ENCODE peak calls at places on chromosomes 3 and 15, in four cellular contexts. D is HCT116, G is mammary epithelial cell, W is fibroblast of lung. M is an unnamed sample. For H3K79me2, the result is how much of the 10 kb centered on the place peaks cover.

GRCh38 chr15:60649845-60650548 is 171.1 kb upstream of the ICE2 start:
- DNase-seq in D (no peak), G (peak), W (peak), M (no peak)

GRCh38 chr15:40282870-40283614 is at the start of gene ANKRD63:
- DNase-seq in D (no peak), G (no peak), W (no peak), M (no peak)

GRCh38 chr15:62770752-62771151 is 271.8 kb upstream of the TPM1 start:
- DNase-seq in D (peak), G (peak), W (peak), M (peak)

GRCh38 chr3:41997702-41998551 is 36.0 kb upstream of the ULK4 start:
- DNase-seq in D (no peak), G (no peak), W (no peak), M (no peak)

GRCh38 chr3:157226173-157226847 is 66.4 kb upstream of the CCNL1 start:
- DNase-seq in D (no peak), G (no peak), W (peak), M (peak)

GRCh38 chr3:31696815-31697548 is 164.3 kb downstream of the STT3B start:
- DNase-seq in D (no peak), G (peak), W (no peak), M (no peak)

GRCh38 chr15:39127151-39127815 is 453.6 kb upstream of the THBS1 start:
- DNase-seq in D (no peak), G (no peak), W (peak), M (peak)

GRCh38 chr3:99532246-99532645 is 106.1 kb upstream of the COL8A1 start:
- DNase-seq in D (peak), G (peak), W (peak), M (peak)

GRCh38 chr3:169295126-169295525 is 368.4 kb downstream of the MECOM start:
- DNase-seq in D (peak), G (no peak), W (peak), M (no peak)
- TF ChIP-seq CTCF in D (peak), G (peak), W (peak), M (peak)

GRCh38 chr15:31372635-31373091 is 46.0 kb downstream of the KLF13 start:
- DNase-seq in D (no peak), G (peak), W (peak), M (peak)
- H3K79me2 ChIP-seq in D (under half), G (half or more), W (under half), M (under half)

DNA sequence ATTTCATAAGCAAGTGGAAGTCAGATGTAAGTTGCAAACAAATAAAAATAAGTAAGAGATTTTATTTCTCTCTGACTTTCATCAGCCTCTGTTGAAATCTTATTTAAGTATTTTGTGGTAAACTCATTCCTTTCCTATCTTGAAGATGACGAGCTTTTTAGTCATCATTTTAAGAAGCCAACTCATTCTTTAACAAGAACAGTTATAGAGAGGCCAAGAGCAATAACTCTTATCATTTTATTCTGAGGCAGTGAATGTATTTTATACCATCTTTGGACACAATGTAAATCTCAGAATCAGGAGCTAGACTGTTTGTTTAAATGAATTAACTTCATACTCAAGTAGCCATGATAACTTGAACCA is 147.5 kb upstream of the MBNL1 start:
- DNase-seq in D (no peak), G (peak), W (peak), M (peak)
- H3K9ac ChIP-seq in D (no peak), G (no peak), W (no peak), M (peak)

GRCh38 chr15:49622561-49622960 is 1.7 kb downstream of the DTWD1 start:
- DNase-seq in D (no peak), G (no peak), W (peak), M (peak)
- TF ChIP-seq CTCF in D (peak), G (no peak), W (peak), M (no peak)

GRCh38 chr3:155847993-155848392 is 6.2 kb downstream of the SLC33A1 start:
- DNase-seq in D (no peak), G (no peak), W (no peak), M (no peak)

GRCh38 chr3:155846119-155846518 is 8.1 kb downstream of the SLC33A1 start:
- DNase-seq in D (no peak), G (no peak), W (peak), M (peak)

DNA sequence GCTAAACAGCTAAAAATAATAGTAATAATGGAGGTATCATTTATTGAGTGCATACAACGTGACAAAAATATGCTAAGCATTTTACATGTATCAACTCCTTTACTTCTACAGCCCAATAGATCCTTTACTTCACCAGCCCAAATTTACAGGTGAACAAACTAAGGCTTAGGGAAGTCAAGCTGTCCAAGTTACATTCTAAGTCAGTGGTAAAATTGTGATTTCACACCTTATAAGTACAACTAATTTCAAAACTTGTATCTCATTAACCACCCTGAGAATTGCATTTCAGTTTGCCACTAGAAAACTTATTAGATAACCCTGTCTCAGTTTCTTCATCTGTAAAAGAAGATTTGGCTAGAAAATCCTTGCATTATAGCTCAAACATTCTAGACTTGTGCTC is 10.7 kb downstream of the SLC33A1 start:
- DNase-seq in D (no peak), G (no peak), W (no peak), M (no peak)
- H3K79me2 ChIP-seq in D (under half), G (half or more), W (under half), M (half or more)

GRCh38 chr15:74791667-74792066 is 9.8 kb downstream of the CSK start:
- DNase-seq in D (no peak), G (no peak), W (no peak), M (no peak)
- H3K9ac ChIP-seq in D (no peak), G (no peak), W (no peak), M (peak)

GRCh38 chr3:44529927-44530326 is 25.1 kb upstream of the ZKSCAN7 start:
- DNase-seq in D (peak), G (no peak), W (no peak), M (no peak)
- TF ChIP-seq CTCF in D (peak), G (peak), W (peak), M (no peak)

DNA sequence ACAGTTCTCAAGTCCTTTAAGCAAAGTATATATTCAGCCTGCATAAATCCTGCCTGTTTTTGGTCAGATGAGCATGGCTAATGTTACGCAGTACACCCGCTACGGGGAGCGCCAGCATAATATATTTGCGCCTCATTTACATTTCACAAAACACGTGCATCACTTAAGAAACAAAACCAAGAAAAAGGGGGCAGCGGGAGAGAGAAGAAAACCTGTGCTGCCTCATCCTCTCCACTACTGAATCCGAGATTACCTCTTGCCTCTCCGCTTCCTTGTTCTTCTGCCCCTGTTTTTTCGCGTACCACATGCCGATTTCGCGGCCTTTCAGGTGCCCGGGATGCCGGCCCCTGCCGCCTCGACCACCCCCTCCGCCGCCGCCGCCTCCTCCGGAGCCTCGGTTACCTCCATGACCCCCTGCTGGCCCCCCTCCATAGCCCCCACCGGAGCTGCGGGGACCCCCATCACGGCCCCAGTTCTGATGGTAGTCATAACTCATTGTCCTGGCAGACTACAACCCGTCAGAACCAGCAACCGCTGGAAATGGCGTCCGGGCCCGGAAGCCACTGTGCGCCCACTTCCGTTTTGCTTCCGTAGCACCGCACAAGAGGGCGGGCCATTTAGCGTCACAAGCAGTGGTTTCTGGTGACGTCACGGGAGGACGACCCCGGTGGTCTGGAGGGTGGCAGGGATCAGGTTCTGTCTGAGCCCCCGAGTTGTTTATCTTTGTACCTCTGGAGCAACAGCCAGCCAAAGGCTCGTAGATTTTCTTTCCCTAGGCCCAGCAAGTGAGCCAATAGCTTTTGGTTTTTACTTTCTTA is at the start of gene DHX36:
- DNase-seq in D (peak), G (peak), W (peak), M (peak)
- H3K79me2 ChIP-seq in D (half or more), G (half or more), W (under half), M (under half)

DNA sequence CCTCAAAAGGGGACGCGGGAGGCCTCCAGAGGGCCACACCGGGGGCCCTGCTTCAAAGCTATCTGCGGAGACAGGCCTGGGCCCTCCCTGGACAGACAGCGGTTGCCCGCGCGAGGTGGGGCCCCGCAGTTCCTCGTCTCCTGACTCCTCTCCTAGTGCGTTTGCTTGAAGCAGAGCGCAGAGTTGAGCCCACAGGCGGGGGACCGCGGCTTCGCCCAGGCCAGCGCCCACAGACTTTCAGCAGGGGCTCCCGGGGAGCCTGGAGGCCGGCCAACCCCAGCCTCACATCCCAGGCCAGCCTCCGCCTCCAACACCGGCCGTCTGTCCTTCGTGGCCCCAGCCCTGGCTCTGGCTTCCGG is 540 bp upstream of the ADAMTS7 start:
- DNase-seq in D (no peak), G (no peak), W (no peak), M (no peak)
- H3K9ac ChIP-seq in D (peak), G (no peak), W (peak), M (peak)